ENCODE peak calls at places on chromosomes 5 and 9, in eight cellular contexts. K is GM23338; R is psoas muscle; L is heart right ventricle; X is body of pancreas; P is CD8-positive, alpha-beta memory T cell; T is breast epithelium; J is endodermal cell. O is an unnamed sample. For H3K27me3, the result is how much of the 10 kb centered on the place peaks cover.

GRCh38 chr5:88391116-88391515 is 122.5 kb upstream of the TMEM161B start:
- DNase-seq in K (no peak), R (no peak), L (no peak), X (no peak), P (no peak), T (no peak), J (no peak), O (no peak)

GRCh38 chr9:108297025-108297424 is 558.8 kb downstream of the ACTL7B start:
- DNase-seq in K (no peak), R (peak), L (no peak), X (peak), P (no peak), T (no peak), J (no peak), O (no peak)

GRCh38 chr9:37582548-37583157 is 6.5 kb upstream of the FBXO10 start:
- DNase-seq in K (peak), R (no peak), L (no peak), X (no peak), P (no peak), T (no peak), J (no peak), O (no peak)

GRCh38 chr9:5630038-5630507 is 1.2 kb downstream of the RIC1 start:
- DNase-seq in K (peak), R (no peak), L (no peak), X (no peak), P (no peak), T (no peak), J (no peak), O (no peak)

GRCh38 chr5:17187401-17187800 is 30.0 kb upstream of the BASP1 start:
- DNase-seq in K (no peak), R (no peak), L (no peak), X (no peak), P (no peak), T (no peak), J (no peak), O (no peak)

GRCh38 chr9:98263482-98264357 is 8.3 kb upstream of the TBC1D2 start:
- DNase-seq in K (peak), R (peak), L (peak), X (peak), P (peak), T (peak), J (peak), O (peak)

GRCh38 chr5:134526483-134527155 is 1.1 kb downstream of the JADE2 start:
- DNase-seq in K (peak), R (peak), L (peak), X (peak), P (peak), T (peak), J (peak), O (peak)

GRCh38 chr5:173968154-173968553 is 20.8 kb upstream of the C5orf47 start:
- DNase-seq in K (peak), R (no peak), L (no peak), X (no peak), P (no peak), T (no peak), J (peak), O (no peak)

GRCh38 chr9:126688617-126689016 is 74.9 kb downstream of the LMX1B start:
- DNase-seq in K (peak), R (no peak), L (no peak), X (no peak), P (no peak), T (no peak), J (peak), O (no peak)
- H3K27me3 ChIP-seq in K (under half), R (under half), L (half or more), X (under half), P (under half), T (under half), J (under half), O (under half)

DNA sequence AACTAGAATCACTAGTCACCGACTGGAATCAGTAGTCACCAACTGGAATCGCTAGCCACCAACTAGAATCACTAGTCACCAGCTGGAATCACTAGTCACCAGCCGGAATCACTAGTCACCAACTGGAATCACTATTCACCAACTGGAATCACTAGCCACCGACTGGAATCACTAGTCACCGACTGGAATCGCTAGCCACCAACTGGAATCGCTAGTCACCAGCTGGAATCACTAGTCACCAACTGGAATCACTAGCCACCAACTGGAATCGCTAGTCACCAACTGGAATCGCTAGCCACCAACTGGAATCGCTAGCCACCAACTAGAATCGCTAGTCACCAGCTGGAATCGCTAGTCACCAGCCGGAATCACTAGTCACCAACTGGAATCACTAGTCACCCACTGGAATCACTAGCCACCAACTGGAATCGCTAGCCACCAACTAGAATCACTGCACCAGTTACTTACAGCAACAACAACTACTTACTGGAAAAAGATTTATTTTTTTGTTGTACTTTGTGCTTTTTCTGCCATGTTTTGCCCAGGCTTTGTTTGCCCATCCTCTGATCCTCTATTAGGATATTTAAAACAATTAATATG is 25.7 kb upstream of the FLT4 start:
- DNase-seq in K (no peak), R (no peak), L (no peak), X (no peak), P (no peak), T (no peak), J (no peak), O (no peak)
- H3K27me3 ChIP-seq in K (under half), R (under half), L (half or more), X (under half), P (under half), T (under half), J (half or more), O (under half)

DNA sequence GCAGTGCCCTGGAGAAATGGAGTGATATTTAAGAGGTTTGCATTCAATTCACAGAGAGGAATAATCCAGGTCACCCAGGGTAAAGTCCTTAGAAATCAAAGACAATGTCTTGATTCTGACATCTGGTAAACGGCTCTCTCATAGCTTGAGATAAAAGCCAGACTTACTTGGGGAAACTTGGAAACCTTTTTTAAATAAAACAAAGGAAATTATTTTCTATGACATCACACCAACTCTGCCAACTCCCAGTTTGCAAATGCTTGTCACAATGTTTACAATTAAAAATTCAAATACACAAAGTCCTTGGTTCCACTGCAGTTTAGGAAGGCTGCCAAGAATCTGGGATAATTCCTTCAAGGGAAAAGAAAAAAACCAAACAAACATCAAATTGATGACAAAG is 255.1 kb upstream of the NREP start:
- DNase-seq in K (no peak), R (no peak), L (peak), X (peak), P (no peak), T (no peak), J (no peak), O (no peak)
- H3K27me3 ChIP-seq in K (under half), R (under half), L (under half), X (under half), P (under half), T (under half), J (under half), O (under half)

GRCh38 chr9:109759584-109759983 is 20.4 kb upstream of the PALM2AKAP2 start:
- DNase-seq in K (no peak), R (no peak), L (no peak), X (no peak), P (no peak), T (no peak), J (no peak), O (no peak)
- H3K27me3 ChIP-seq in K (under half), R (under half), L (under half), X (under half), P (under half), T (under half), J (under half), O (under half)

DNA sequence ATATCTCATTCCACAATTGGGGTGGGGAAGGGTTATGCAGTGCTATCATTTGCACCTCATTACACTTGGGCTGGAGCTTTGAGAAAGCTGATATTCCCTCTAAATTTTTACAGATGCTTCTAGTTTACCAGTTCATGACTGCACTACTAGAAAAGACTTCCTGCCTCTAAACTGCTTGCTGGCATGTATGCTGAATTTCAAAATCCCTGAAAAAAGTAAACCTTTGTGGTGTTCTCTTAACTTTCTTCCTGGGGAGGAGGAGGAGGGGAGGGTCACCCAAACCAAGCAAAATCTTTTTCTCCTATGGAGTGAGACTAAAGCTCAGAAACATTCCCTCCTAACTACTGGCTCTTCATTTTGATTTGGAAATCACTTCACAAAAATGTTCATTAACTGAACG is 45.1 kb downstream of the BNC2 start:
- DNase-seq in K (no peak), R (no peak), L (no peak), X (no peak), P (no peak), T (no peak), J (no peak), O (no peak)
- H3K27me3 ChIP-seq in K (under half), R (under half), L (under half), X (under half), P (under half), T (under half), J (under half), O (under half)

DNA sequence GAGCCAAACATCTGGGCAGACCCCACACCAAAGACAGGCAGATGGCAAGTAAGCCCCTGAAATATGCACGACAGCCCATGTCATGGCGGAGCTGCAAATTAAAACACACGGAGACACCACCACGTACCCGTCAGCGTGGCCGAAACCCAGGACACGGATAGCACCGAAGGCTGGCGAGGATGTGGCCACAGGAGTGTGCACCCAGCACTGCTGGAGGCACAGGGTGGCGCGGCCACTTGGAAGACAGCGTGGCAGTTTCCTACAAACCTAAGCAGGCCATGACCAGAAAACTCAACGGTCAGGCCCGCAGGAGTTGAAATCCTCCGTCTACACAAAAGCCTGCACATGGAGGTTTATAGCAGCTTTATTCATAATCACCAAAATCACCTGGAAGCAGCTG is 12.8 kb downstream of the SLC9A3 start:
- DNase-seq in K (no peak), R (no peak), L (no peak), X (no peak), P (no peak), T (no peak), J (no peak), O (no peak)
- H3K27me3 ChIP-seq in K (under half), R (under half), L (half or more), X (under half), P (under half), T (half or more), J (under half), O (under half)

GRCh38 chr9:134263575-134263974 is 62.7 kb upstream of the RXRA start:
- DNase-seq in K (peak), R (no peak), L (no peak), X (no peak), P (no peak), T (no peak), J (no peak), O (peak)
- H3K27me3 ChIP-seq in K (under half), R (under half), L (under half), X (under half), P (under half), T (under half), J (under half), O (under half)

GRCh38 chr5:55096186-55096585 is 6.3 kb upstream of the GZMA start:
- DNase-seq in K (no peak), R (no peak), L (no peak), X (no peak), P (no peak), T (no peak), J (no peak), O (no peak)
- H3K27me3 ChIP-seq in K (under half), R (under half), L (under half), X (under half), P (under half), T (under half), J (under half), O (under half)